ENCODE peak calls at places on chromosomes 4 and X, in six cellular contexts. One of them, this sample, is unnamed.

GRCh38 chr4:47646372-47646771 is 161.3 kb downstream of the ATP10D start:
- DNase-seq in anterior cingulate cortex: no peak
- DNase-seq in neural progenitor cell: no peak
- DNase-seq in AG20443: no peak
- DNase-seq in stimulated activated CD8-positive, alpha-beta memory T cell treated with anti-CD3 and anti-CD28 coated beads, Interleukin-2, amount 100 ng/mL, for 48 hours: no peak
- DNase-seq in PC-9: no peak
- DNase-seq in this sample: no peak

GRCh38 chr4:71570492-71570891 is 213.4 kb downstream of the GC start:
- DNase-seq in anterior cingulate cortex: no peak
- DNase-seq in neural progenitor cell: no peak
- DNase-seq in AG20443: no peak
- DNase-seq in stimulated activated CD8-positive, alpha-beta memory T cell treated with anti-CD3 and anti-CD28 coated beads, Interleukin-2, amount 100 ng/mL, for 48 hours: no peak
- DNase-seq in PC-9: no peak
- DNase-seq in this sample: no peak

GRCh38 chr4:7067147-7067522 is 729 bp downstream of the GRPEL1 start:
- DNase-seq in anterior cingulate cortex: no peak
- DNase-seq in neural progenitor cell: no peak
- DNase-seq in AG20443: no peak
- DNase-seq in stimulated activated CD8-positive, alpha-beta memory T cell treated with anti-CD3 and anti-CD28 coated beads, Interleukin-2, amount 100 ng/mL, for 48 hours: peak; percentile 12
- DNase-seq in PC-9: no peak
- DNase-seq in this sample: no peak

GRCh38 chr4:57475424-57475823 is 365.2 kb upstream of the IGFBP7 start:
- DNase-seq in anterior cingulate cortex: no peak
- DNase-seq in neural progenitor cell: no peak
- DNase-seq in AG20443: no peak
- DNase-seq in stimulated activated CD8-positive, alpha-beta memory T cell treated with anti-CD3 and anti-CD28 coated beads, Interleukin-2, amount 100 ng/mL, for 48 hours: no peak
- DNase-seq in PC-9: no peak
- DNase-seq in this sample: no peak

GRCh38 chr4:575281-576141 is 584 bp downstream of the TMEM271 start:
- DNase-seq in anterior cingulate cortex: no peak
- DNase-seq in neural progenitor cell: peak; percentile 92
- DNase-seq in AG20443: peak; percentile 88
- DNase-seq in stimulated activated CD8-positive, alpha-beta memory T cell treated with anti-CD3 and anti-CD28 coated beads, Interleukin-2, amount 100 ng/mL, for 48 hours: peak; percentile 15
- DNase-seq in PC-9: no peak
- DNase-seq in this sample: no peak

GRCh38 chrX:123339201-123339905 is 155.3 kb downstream of the GRIA3 start:
- DNase-seq in anterior cingulate cortex: no peak
- DNase-seq in neural progenitor cell: no peak
- DNase-seq in AG20443: peak; percentile 50
- DNase-seq in stimulated activated CD8-positive, alpha-beta memory T cell treated with anti-CD3 and anti-CD28 coated beads, Interleukin-2, amount 100 ng/mL, for 48 hours: no peak
- DNase-seq in PC-9: no peak
- DNase-seq in this sample: no peak

GRCh38 chrX:79413009-79413408 is 45.9 kb upstream of the ITM2A start:
- DNase-seq in anterior cingulate cortex: no peak
- DNase-seq in neural progenitor cell: peak; percentile 22
- DNase-seq in AG20443: peak; percentile 2
- DNase-seq in stimulated activated CD8-positive, alpha-beta memory T cell treated with anti-CD3 and anti-CD28 coated beads, Interleukin-2, amount 100 ng/mL, for 48 hours: no peak
- DNase-seq in PC-9: no peak
- DNase-seq in this sample: peak; percentile 2

GRCh38 chr4:26727849-26728248 is 132.8 kb upstream of the STIM2 start:
- DNase-seq in anterior cingulate cortex: no peak
- DNase-seq in neural progenitor cell: no peak
- DNase-seq in AG20443: no peak
- DNase-seq in stimulated activated CD8-positive, alpha-beta memory T cell treated with anti-CD3 and anti-CD28 coated beads, Interleukin-2, amount 100 ng/mL, for 48 hours: no peak
- DNase-seq in PC-9: no peak
- DNase-seq in this sample: no peak

GRCh38 chr4:126851391-126851790 is 781.4 kb upstream of the INTU start:
- DNase-seq in anterior cingulate cortex: no peak
- DNase-seq in neural progenitor cell: no peak
- DNase-seq in AG20443: peak; percentile 39
- DNase-seq in stimulated activated CD8-positive, alpha-beta memory T cell treated with anti-CD3 and anti-CD28 coated beads, Interleukin-2, amount 100 ng/mL, for 48 hours: no peak
- DNase-seq in PC-9: no peak
- DNase-seq in this sample: no peak

GRCh38 chrX:53188763-53189162 is 36.2 kb downstream of the KDM5C start:
- DNase-seq in anterior cingulate cortex: no peak
- DNase-seq in neural progenitor cell: no peak
- DNase-seq in AG20443: no peak
- DNase-seq in stimulated activated CD8-positive, alpha-beta memory T cell treated with anti-CD3 and anti-CD28 coated beads, Interleukin-2, amount 100 ng/mL, for 48 hours: peak; percentile 23
- DNase-seq in PC-9: no peak
- DNase-seq in this sample: no peak

GRCh38 chr4:112523764-112524505 is 8.0 kb upstream of the NEUROG2 start:
- DNase-seq in anterior cingulate cortex: no peak
- DNase-seq in neural progenitor cell: peak; percentile 95
- DNase-seq in AG20443: peak; percentile 67
- DNase-seq in stimulated activated CD8-positive, alpha-beta memory T cell treated with anti-CD3 and anti-CD28 coated beads, Interleukin-2, amount 100 ng/mL, for 48 hours: peak; percentile 76
- DNase-seq in PC-9: peak; percentile 87
- DNase-seq in this sample: peak; percentile 69

GRCh38 chr4:91567594-91567993 is 736.2 kb upstream of the GRID2 start:
- DNase-seq in anterior cingulate cortex: no peak
- DNase-seq in neural progenitor cell: no peak
- DNase-seq in AG20443: no peak
- DNase-seq in stimulated activated CD8-positive, alpha-beta memory T cell treated with anti-CD3 and anti-CD28 coated beads, Interleukin-2, amount 100 ng/mL, for 48 hours: no peak
- DNase-seq in PC-9: no peak
- DNase-seq in this sample: no peak

GRCh38 chr4:168683595-168683994 is 186.7 kb downstream of the PALLD start:
- DNase-seq in anterior cingulate cortex: no peak
- DNase-seq in neural progenitor cell: no peak
- DNase-seq in AG20443: no peak
- DNase-seq in stimulated activated CD8-positive, alpha-beta memory T cell treated with anti-CD3 and anti-CD28 coated beads, Interleukin-2, amount 100 ng/mL, for 48 hours: no peak
- DNase-seq in PC-9: no peak
- DNase-seq in this sample: no peak